ENCODE peak calls at places on chromosomes 7 and 10, in six cellular contexts. Q, W, X, I, T and K are unnamed samples.

GRCh38 chr10:11871470-11871869 is 48.3 kb downstream of the PROSER2 start:
- DNase-seq in Q (no peak), W (no peak), X (no peak), I (peak), T (no peak), K (no peak)

GRCh38 chr7:22632674-22633073 is 94.3 kb upstream of the IL6 start:
- DNase-seq in Q (no peak), W (no peak), X (no peak), I (no peak), T (no peak), K (no peak)

GRCh38 chr10:51937736-51938135 is 238.3 kb upstream of the CSTF2T start:
- DNase-seq in Q (no peak), W (no peak), X (peak), I (no peak), T (no peak), K (no peak)

GRCh38 chr10:75616076-75616475 is 184.7 kb downstream of the LRMDA start:
- DNase-seq in Q (no peak), W (no peak), X (no peak), I (no peak), T (no peak), K (no peak)

GRCh38 chr10:60964257-60965235 is 20.6 kb upstream of the RHOBTB1 start:
- DNase-seq in Q (no peak), W (no peak), X (no peak), I (no peak), T (peak), K (peak)

GRCh38 chr10:76560338-76560737 is 1077.3 kb downstream of the KCNMA1 start:
- DNase-seq in Q (no peak), W (no peak), X (no peak), I (no peak), T (no peak), K (no peak)

GRCh38 chr7:47241112-47242065 is 340.5 kb downstream of the TNS3 start:
- DNase-seq in Q (no peak), W (no peak), X (no peak), I (no peak), T (no peak), K (no peak)

GRCh38 chr10:93180402-93181040 is 106.8 kb downstream of the CYP26A1 start:
- DNase-seq in Q (no peak), W (no peak), X (no peak), I (peak), T (no peak), K (no peak)

GRCh38 chr10:11353229-11353896 is 258.1 kb downstream of the USP6NL start:
- DNase-seq in Q (no peak), W (no peak), X (no peak), I (no peak), T (no peak), K (no peak)

GRCh38 chr10:19756919-19757318 is 59.3 kb upstream of the PLXDC2 start:
- DNase-seq in Q (no peak), W (no peak), X (no peak), I (no peak), T (no peak), K (no peak)

GRCh38 chr7:113143486-113144257 is 25.3 kb upstream of the SMIM30 start:
- DNase-seq in Q (no peak), W (no peak), X (no peak), I (no peak), T (no peak), K (no peak)

GRCh38 chr7:55174456-55174855 is 155.6 kb downstream of the EGFR start:
- DNase-seq in Q (no peak), W (no peak), X (no peak), I (no peak), T (no peak), K (no peak)

GRCh38 chr10:132942101-132942739 is at the start of gene CFAP46:
- DNase-seq in Q (no peak), W (peak), X (no peak), I (peak), T (no peak), K (no peak)